ENCODE peak calls at places on chromosome 3, in four cellular contexts. N is left ventricle myocardium inferior; R is colonic mucosa; H is CD4-positive, alpha-beta memory T cell. O is an unnamed sample. For H3K4me1 and H3K9me3, the result is how much of the 10 kb centered on the place peaks cover.

GRCh38 chr3:177069514-177070329 is 127.6 kb downstream of the TBL1XR1 start:
- DNase-seq in R (no peak), N (no peak), H (no peak), O (peak)

GRCh38 chr3:61192222-61192621 is 59.0 kb downstream of the FHIT start:
- DNase-seq in N (no peak), R (no peak), H (no peak), O (no peak)

GRCh38 chr3:14451844-14452533 is 49.6 kb downstream of the SLC6A6 start:
- DNase-seq in R (peak), N (peak), H (no peak), O (peak)

GRCh38 chr3:34669490-34669889 is 871.1 kb downstream of the PDCD6IP start:
- DNase-seq in N (no peak), H (no peak), R (no peak), O (no peak)

GRCh38 chr3:125644036-125645025 is 49.0 kb upstream of the OSBPL11 start:
- DNase-seq in H (no peak), R (no peak), N (peak), O (peak)

GRCh38 chr3:195582947-195583346 is 793 bp downstream of the APOD start:
- DNase-seq in R (peak), N (no peak), H (no peak), O (no peak)

GRCh38 chr3:173938159-173938558 is 540.6 kb downstream of the NLGN1 start:
- DNase-seq in H (no peak), N (no peak), R (no peak), O (no peak)

GRCh38 chr3:128170866-128171516 is 17.7 kb downstream of the EEFSEC start:
- DNase-seq in R (peak), N (no peak), H (no peak), O (peak)

GRCh38 chr3:172260381-172260780 is 187.9 kb downstream of the GHSR start:
- DNase-seq in R (no peak), N (no peak), H (no peak), O (no peak)

GRCh38 chr3:98567646-98568280 is 25.6 kb downstream of the CPOX start:
- DNase-seq in R (no peak), H (peak), N (no peak), O (no peak)

GRCh38 chr3:80278056-80278455 is 510.3 kb upstream of the ROBO1 start:
- DNase-seq in N (no peak), R (no peak), H (no peak), O (no peak)

GRCh38 chr3:86978111-86978528 is 12.8 kb downstream of the VGLL3 start:
- DNase-seq in R (no peak), H (no peak), N (peak), O (no peak)

GRCh38 chr3:146375214-146375613 is 94.1 kb downstream of the PLSCR2 start:
- DNase-seq in R (no peak), N (no peak), H (no peak), O (no peak)

GRCh38 chr3:190514163-190515153 is 573 bp downstream of the IL1RAP start:
- DNase-seq in N (peak), H (peak), R (peak), O (peak)

GRCh38 chr3:117793684-117794304 is 1084.2 kb downstream of the TUSC7 start:
- DNase-seq in N (no peak), H (no peak), R (no peak), O (no peak)

GRCh38 chr3:59908700-59909099 is 858.9 kb upstream of the CFAP20DC start:
- DNase-seq in R (no peak), H (no peak), N (no peak), O (no peak)

GRCh38 chr3:144033235-144033579 is 61.6 kb downstream of the DIPK2A start:
- DNase-seq in H (no peak), N (no peak), R (no peak), O (no peak)

GRCh38 chr3:190699784-190700183 is 162.7 kb downstream of the GMNC start:
- DNase-seq in H (no peak), N (no peak), R (no peak), O (no peak)

GRCh38 chr3:15659254-15659975 is 57.9 kb downstream of the BTD start:
- DNase-seq in R (no peak), N (no peak), H (no peak), O (peak)

GRCh38 chr3:72769758-72770540 is 78.3 kb downstream of the SHQ1 start:
- DNase-seq in H (no peak), R (no peak), N (no peak), O (no peak)

GRCh38 chr3:112121577-112122547 is 11.2 kb downstream of the GCSAM start:
- DNase-seq in R (no peak), N (no peak), H (no peak), O (no peak)

GRCh38 chr3:112117826-112118571 is 15.0 kb downstream of the GCSAM start:
- DNase-seq in N (no peak), R (no peak), H (no peak), O (no peak)

GRCh38 chr3:112120485-112120836 is 12.6 kb downstream of the GCSAM start:
- DNase-seq in N (no peak), R (no peak), H (peak), O (no peak)

GRCh38 chr3:112117415-112117814 is 15.6 kb downstream of the GCSAM start:
- DNase-seq in H (no peak), N (no peak), R (no peak), O (no peak)

DNA sequence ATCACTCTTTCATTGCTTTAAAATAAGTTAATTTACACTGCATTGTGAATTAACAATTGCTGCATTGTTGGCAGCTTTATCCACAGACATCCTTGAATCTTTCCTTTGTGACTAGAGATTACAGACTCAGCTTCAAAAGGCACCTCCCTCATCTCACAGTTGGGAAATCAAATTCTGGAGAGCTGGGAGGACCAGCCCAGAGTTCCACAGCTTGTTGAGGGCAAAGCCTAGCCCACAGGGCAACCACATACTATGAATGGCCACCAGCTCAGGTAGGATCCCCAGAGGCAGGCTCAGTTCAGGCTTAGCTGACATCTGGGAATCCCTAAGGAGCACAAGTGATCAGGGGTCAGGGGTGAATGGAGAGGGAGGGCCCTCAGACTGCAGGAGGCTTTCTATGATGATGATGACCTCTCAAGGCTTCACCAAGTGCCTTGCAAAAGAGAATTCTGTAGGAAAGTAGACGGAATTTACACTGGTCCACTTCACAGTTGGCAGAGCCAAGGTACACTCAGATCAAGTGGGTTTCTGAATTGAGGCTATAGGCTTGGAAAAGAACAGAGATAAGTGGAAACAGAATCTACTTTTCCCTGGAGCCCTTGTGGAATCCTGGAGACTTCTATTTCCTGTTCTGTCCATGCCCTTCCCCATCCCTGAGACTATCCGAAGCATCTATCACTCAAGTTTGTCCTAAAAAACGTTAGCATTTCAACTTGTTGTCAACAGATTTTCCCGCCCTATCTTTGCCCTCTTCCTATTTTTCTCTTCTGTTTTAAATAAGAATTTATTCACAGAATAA is 13.2 kb downstream of the GCSAM start:
- DNase-seq in R (no peak), H (no peak), N (no peak), O (peak)
- H3K4me1 ChIP-seq in R (under half), H (under half), N (under half), O (under half)

GRCh38 chr3:153426344-153426743 is 264.3 kb downstream of the RAP2B start:
- DNase-seq in H (no peak), N (no peak), R (no peak), O (no peak)

GRCh38 chr3:153426803-153427202 is 264.8 kb downstream of the RAP2B start:
- DNase-seq in R (no peak), H (no peak), N (no peak), O (no peak)

DNA sequence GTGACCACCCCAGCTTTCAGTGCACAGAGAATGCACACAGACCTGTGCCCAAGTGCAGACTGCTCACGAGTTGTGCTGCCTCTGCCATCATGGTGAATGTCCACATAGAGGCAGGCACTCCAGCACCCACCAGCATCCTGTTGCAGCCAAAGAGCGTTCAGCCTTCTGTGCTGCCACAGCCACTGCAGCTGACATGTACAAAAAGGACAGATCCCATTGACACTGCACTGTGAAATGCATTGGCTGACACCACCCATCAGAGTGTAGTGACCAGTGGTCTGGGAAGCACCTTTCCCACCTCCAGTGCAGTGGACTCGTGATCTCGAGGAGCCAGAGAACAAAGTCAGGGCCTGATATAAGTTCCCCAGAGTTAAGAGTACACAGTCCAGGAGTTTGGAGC is 260.3 kb downstream of the RAP2B start:
- DNase-seq in R (no peak), H (no peak), N (no peak), O (no peak)
- H3K9me3 ChIP-seq in R (under half), H (under half), N (half or more), O (under half)

GRCh38 chr3:46537316-46537715 is 28.8 kb downstream of the LRRC2 start:
- DNase-seq in N (no peak), R (no peak), H (no peak), O (no peak)

GRCh38 chr3:46536758-46537157 is 29.3 kb downstream of the LRRC2 start:
- DNase-seq in R (no peak), N (no peak), H (no peak), O (no peak)

GRCh38 chr3:46538803-46539442 is 27.2 kb downstream of the LRRC2 start:
- DNase-seq in N (peak), H (peak), R (peak), O (peak)

GRCh38 chr3:46537789-46538188 is 28.3 kb downstream of the LRRC2 start:
- DNase-seq in R (no peak), H (no peak), N (no peak), O (no peak)

GRCh38 chr3:46535746-46536145 is 30.4 kb downstream of the LRRC2 start:
- DNase-seq in R (no peak), H (no peak), N (no peak), O (no peak)
- H3K27ac ChIP-seq in R (no peak), H (no peak), N (no peak), O (no peak)

DNA sequence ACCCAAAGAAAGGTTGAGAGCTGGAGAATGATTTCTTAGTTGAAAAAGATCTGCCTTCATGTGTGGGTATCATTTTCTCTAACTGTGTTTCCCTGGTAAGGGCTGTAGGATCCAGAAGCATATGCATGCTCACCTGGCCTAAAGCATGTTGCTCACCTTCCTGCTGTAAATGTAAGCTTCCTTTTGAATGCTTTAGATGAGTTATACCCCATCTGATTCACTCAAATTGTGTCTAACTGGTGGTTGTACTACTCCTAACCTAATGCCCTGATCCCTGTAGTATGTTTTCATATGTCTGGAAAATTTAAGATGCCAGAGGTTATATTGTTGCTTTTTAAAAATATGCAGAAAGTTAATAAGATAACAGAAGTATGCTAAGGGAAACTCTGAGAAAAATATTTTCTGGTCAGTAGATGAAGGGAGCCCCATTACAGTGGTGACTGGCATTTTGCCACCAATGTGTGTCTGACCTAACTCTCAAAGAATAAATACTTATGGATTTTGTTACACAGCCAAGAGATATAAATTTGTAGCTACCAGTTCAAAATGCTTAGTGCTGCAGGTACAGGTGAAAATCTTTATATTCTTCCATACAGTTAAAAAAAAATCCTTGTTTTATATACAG is 7.7 kb downstream of the FILIP1L start:
- DNase-seq in H (no peak), N (no peak), R (no peak), O (no peak)
- H3K4me1 ChIP-seq in H (under half), N (half or more), R (under half), O (under half)

GRCh38 chr3:175914785-175915184 is 1055.7 kb downstream of the NAALADL2 start:
- DNase-seq in R (no peak), N (no peak), H (no peak), O (no peak)

GRCh38 chr3:175919133-175919532 is 1060.0 kb downstream of the NAALADL2 start:
- DNase-seq in N (no peak), H (no peak), R (no peak), O (no peak)

GRCh38 chr3:175911937-175912336 is 1052.8 kb downstream of the NAALADL2 start:
- DNase-seq in R (no peak), H (no peak), N (no peak), O (no peak)

DNA sequence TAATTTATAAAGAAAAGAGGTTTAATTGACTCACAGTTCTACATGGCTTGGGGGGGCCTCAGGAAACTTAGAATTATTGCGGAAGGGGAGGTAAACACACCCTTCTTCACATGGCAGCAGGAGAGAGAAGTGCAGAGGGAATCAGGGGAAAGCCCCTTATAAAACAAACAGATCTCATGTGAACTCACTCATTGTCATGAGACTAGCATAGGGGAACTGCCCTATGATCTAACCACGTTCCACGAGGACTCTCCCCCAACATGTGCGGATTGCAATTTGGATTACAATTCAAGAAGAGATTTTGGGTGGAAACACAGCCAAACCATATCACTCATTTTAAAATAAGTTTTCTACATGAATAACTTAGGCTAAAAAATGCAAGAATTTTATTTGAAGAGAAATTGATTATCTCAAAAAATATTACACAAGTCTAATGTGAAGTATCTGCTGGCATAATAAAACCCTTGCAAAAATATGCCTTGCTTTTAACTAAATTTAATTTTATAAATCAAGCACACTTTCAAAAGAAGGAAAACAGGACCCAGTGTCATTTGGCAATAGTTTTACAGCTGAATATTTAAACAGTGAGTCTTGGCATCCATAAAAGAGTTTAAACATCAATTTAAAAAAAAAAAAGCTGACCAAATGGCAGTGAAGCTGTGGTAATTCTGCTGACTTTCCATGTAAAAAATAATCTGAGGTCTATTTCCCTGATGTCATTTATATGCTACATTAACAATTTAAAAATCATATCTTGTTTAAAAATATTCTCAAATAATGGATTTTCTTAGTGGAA is 1057.2 kb downstream of the NAALADL2 start:
- DNase-seq in H (no peak), N (no peak), R (no peak), O (peak)
- H3K9me3 ChIP-seq in H (under half), N (under half), R (under half), O (under half)